ENCODE peak calls at places on chromosomes 6 and 20, in nine cellular contexts. U is EH; A is neural crest cell; E is foreskin keratinocyte; D is activated T-cell treated with anti-CD3 and anti-CD28 coated beads for 1 hour; I is ELR; Y is BE2C; M is A172; G is activated CD8-positive, alpha-beta T cell treated with anti-CD3 and anti-CD28 coated beads for 36 hours. C is an unnamed sample.

GRCh38 chr20:45105317-45105716 is 4.4 kb upstream of the KCNS1 start:
- DNase-seq in A (no peak), Y (no peak), G (no peak), E (no peak), U (no peak), D (no peak), M (peak), I (no peak), C (no peak)

GRCh38 chr6:42694586-42694985 is 27.8 kb downstream of the PRPH2 start:
- DNase-seq in A (no peak), Y (no peak), E (peak), M (peak), G (no peak), U (peak), D (no peak), I (peak), C (peak)

GRCh38 chr20:23255658-23256385 is 94.8 kb upstream of the NXT1 start:
- DNase-seq in M (no peak), D (no peak), E (no peak), A (no peak), U (peak), Y (no peak), G (no peak), I (peak), C (no peak)

GRCh38 chr6:101284131-101284530 is 109.4 kb upstream of the GRIK2 start:
- DNase-seq in D (no peak), U (no peak), G (no peak), A (no peak), I (no peak), Y (no peak), M (no peak), E (no peak), C (no peak)

GRCh38 chr20:2217857-2218529 is 77.8 kb upstream of the TGM3 start:
- DNase-seq in E (no peak), M (no peak), I (no peak), U (no peak), D (no peak), A (no peak), G (no peak), Y (no peak), C (no peak)

GRCh38 chr6:4091926-4092325 is 13.0 kb upstream of the FAM217A start:
- DNase-seq in I (no peak), Y (no peak), G (no peak), E (no peak), M (no peak), D (no peak), U (no peak), A (no peak), C (no peak)

GRCh38 chr6:169070506-169071176 is 183.0 kb downstream of the THBS2 start:
- DNase-seq in D (no peak), G (no peak), M (peak), U (peak), E (peak), A (no peak), I (peak), Y (peak), C (peak)

GRCh38 chr20:54208492-54209044 is 681 bp downstream of the PFDN4 start:
- DNase-seq in M (peak), D (no peak), U (peak), I (peak), A (no peak), G (peak), E (no peak), Y (peak), C (no peak)

GRCh38 chr6:54729716-54730115 is 116.9 kb upstream of the FAM83B start:
- DNase-seq in M (no peak), A (no peak), I (no peak), U (no peak), Y (no peak), G (no peak), D (no peak), E (peak), C (no peak)

GRCh38 chr20:50980851-50981713 is 22.5 kb downstream of the MOCS3 start:
- DNase-seq in D (peak), G (peak), U (peak), Y (peak), M (peak), E (no peak), A (peak), I (peak), C (peak)

GRCh38 chr20:926646-927045 is 10.5 kb upstream of the ANGPT4 start:
- DNase-seq in A (no peak), I (no peak), G (no peak), M (no peak), U (peak), D (no peak), Y (no peak), E (no peak), C (no peak)

GRCh38 chr6:16723833-16724232 is 37.4 kb downstream of the ATXN1 start:
- DNase-seq in Y (no peak), I (peak), E (peak), M (peak), G (no peak), D (no peak), U (peak), A (no peak), C (peak)

GRCh38 chr6:142088858-142089216 is 43.9 kb upstream of the GJE1 start:
- DNase-seq in M (peak), A (no peak), E (no peak), Y (no peak), G (no peak), I (peak), U (peak), D (no peak), C (no peak)

GRCh38 chr20:23436681-23437080 is 2.8 kb upstream of the CSTL1 start:
- DNase-seq in Y (no peak), I (no peak), M (no peak), D (no peak), A (no peak), G (no peak), U (no peak), E (no peak), C (no peak)

GRCh38 chr6:87808005-87808757 is 106.1 kb upstream of the AKIRIN2 start:
- DNase-seq in M (peak), D (no peak), U (peak), Y (no peak), E (peak), G (no peak), I (peak), A (no peak), C (peak)

GRCh38 chr20:34542439-34542838 is 16.1 kb upstream of the MAP1LC3A start:
- DNase-seq in Y (no peak), D (no peak), I (no peak), A (no peak), G (no peak), M (no peak), U (no peak), E (no peak), C (no peak)

GRCh38 chr20:33394718-33395117 is 6.6 kb downstream of the CDK5RAP1 start:
- DNase-seq in A (no peak), G (no peak), M (no peak), I (no peak), Y (no peak), E (no peak), U (no peak), D (no peak), C (no peak)

GRCh38 chr6:47076422-47077344 is 34.6 kb upstream of the ADGRF1 start:
- DNase-seq in I (no peak), A (no peak), E (no peak), G (no peak), Y (peak), U (no peak), D (no peak), M (no peak), C (no peak)

GRCh38 chr20:13299401-13299800 is 78.3 kb downstream of the ISM1 start:
- DNase-seq in Y (no peak), E (no peak), D (no peak), A (no peak), G (no peak), I (no peak), M (no peak), U (no peak), C (no peak)

GRCh38 chr6:143510991-143511891 is at the start of gene FUCA2:
- DNase-seq in I (peak), E (peak), G (peak), M (peak), U (peak), D (peak), Y (peak), A (peak), C (peak)

GRCh38 chr20:53547664-53548239 is 45.9 kb downstream of the ZNF217 start:
- DNase-seq in A (peak), E (peak), Y (peak), D (no peak), U (peak), G (peak), M (peak), I (peak), C (peak)

GRCh38 chr6:56009620-56010019 is 134.2 kb upstream of the BMP5 start:
- DNase-seq in Y (no peak), U (no peak), I (no peak), E (no peak), A (no peak), M (no peak), G (no peak), D (no peak), C (no peak)

GRCh38 chr6:115554060-115554459 is 506.6 kb downstream of the FRK start:
- DNase-seq in D (no peak), Y (no peak), U (no peak), E (no peak), G (no peak), M (no peak), I (no peak), A (no peak), C (no peak)

GRCh38 chr6:21375206-21375605 is 218.3 kb upstream of the SOX4 start:
- DNase-seq in E (no peak), D (no peak), G (no peak), A (no peak), U (no peak), I (no peak), M (no peak), Y (no peak), C (no peak)

GRCh38 chr6:79461205-79461604 is 76.0 kb downstream of the LCA5 start:
- DNase-seq in A (no peak), E (no peak), Y (no peak), M (no peak), U (no peak), G (no peak), D (no peak), I (no peak), C (no peak)

GRCh38 chr6:17450825-17451224 is 57.4 kb downstream of the CAP2 start:
- DNase-seq in E (no peak), M (no peak), U (peak), G (no peak), I (no peak), D (no peak), Y (no peak), A (no peak), C (no peak)

C was measured in HS-27A.